ENCODE peak calls at places on chromosomes 5 and 9, in ten cellular contexts. U, Y, S, E, Z, T, A, O, K and B are unnamed samples.

GRCh38 chr5:77630246-77631165 is 8.0 kb downstream of the OTP start:
- DNase-seq in U (peak; percentile 83), Y (no peak), S (peak; percentile 56), E (peak; percentile 35), Z (no peak), T (no peak), A (peak; percentile 51), O (peak; percentile 82), K (peak; percentile 71), B (peak; percentile 69)

GRCh38 chr5:74182603-74183002 is 457.9 kb downstream of the ENC1 start:
- DNase-seq in U (no peak), Y (no peak), S (no peak), E (no peak), Z (no peak), T (no peak), A (no peak), O (no peak), K (no peak), B (no peak)

GRCh38 chr5:96629774-96630173 is 32.4 kb upstream of the CAST start:
- DNase-seq in U (no peak), Y (no peak), S (no peak), E (no peak), Z (no peak), T (no peak), A (no peak), O (no peak), K (no peak), B (no peak)

GRCh38 chr9:137422668-137423000 is 328 bp downstream of the EXD3 start:
- DNase-seq in U (peak; percentile 87), Y (no peak), S (peak; percentile 59), E (no peak), Z (no peak), T (peak; percentile 62), A (peak; percentile 66), O (peak; percentile 80), K (peak; percentile 51), B (peak; percentile 69)

GRCh38 chr9:99024959-99025358 is 80.0 kb upstream of the TGFBR1 start:
- DNase-seq in U (no peak), Y (no peak), S (no peak), E (no peak), Z (no peak), T (no peak), A (no peak), O (no peak), K (no peak), B (no peak)

GRCh38 chr9:23850242-23851023 is 24.4 kb upstream of the ELAVL2 start:
- DNase-seq in U (peak; percentile 35), Y (no peak), S (no peak), E (no peak), Z (no peak), T (no peak), A (no peak), O (no peak), K (no peak), B (peak; percentile 2)

GRCh38 chr9:127828262-127829031 is 25.8 kb downstream of the FPGS start:
- DNase-seq in U (peak; percentile 90), Y (peak; percentile 83), S (peak; percentile 87), E (no peak), Z (peak; percentile 97), T (peak; percentile 94), A (peak; percentile 95), O (peak; percentile 97), K (peak; percentile 51), B (peak; percentile 83)

GRCh38 chr5:41482715-41483114 is 27.7 kb downstream of the PLCXD3 start:
- DNase-seq in U (no peak), Y (no peak), S (no peak), E (no peak), Z (no peak), T (no peak), A (no peak), O (no peak), K (no peak), B (no peak)

GRCh38 chr9:128253991-128254346 is 21.8 kb downstream of the GOLGA2 start:
- DNase-seq in U (no peak), Y (no peak), S (no peak), E (no peak), Z (no peak), T (no peak), A (no peak), O (peak; percentile 66), K (no peak), B (no peak)

GRCh38 chr5:65075623-65076250 is 307.0 kb downstream of the CWC27 start:
- DNase-seq in U (no peak), Y (no peak), S (no peak), E (no peak), Z (no peak), T (no peak), A (no peak), O (no peak), K (no peak), B (no peak)
- H3K4me1 ChIP-seq in U (no peaks in the 10 kb centered on the region), Y (no peaks in the 10 kb centered on the region), S (no peaks in the 10 kb centered on the region), E (no peaks in the 10 kb centered on the region), Z (no peaks in the 10 kb centered on the region), T (no peaks in the 10 kb centered on the region), A (no peaks in the 10 kb centered on the region), O (no peaks in the 10 kb centered on the region), K (peaks cover 25% of the 10 kb centered on the region), B (no peaks in the 10 kb centered on the region)

DNA sequence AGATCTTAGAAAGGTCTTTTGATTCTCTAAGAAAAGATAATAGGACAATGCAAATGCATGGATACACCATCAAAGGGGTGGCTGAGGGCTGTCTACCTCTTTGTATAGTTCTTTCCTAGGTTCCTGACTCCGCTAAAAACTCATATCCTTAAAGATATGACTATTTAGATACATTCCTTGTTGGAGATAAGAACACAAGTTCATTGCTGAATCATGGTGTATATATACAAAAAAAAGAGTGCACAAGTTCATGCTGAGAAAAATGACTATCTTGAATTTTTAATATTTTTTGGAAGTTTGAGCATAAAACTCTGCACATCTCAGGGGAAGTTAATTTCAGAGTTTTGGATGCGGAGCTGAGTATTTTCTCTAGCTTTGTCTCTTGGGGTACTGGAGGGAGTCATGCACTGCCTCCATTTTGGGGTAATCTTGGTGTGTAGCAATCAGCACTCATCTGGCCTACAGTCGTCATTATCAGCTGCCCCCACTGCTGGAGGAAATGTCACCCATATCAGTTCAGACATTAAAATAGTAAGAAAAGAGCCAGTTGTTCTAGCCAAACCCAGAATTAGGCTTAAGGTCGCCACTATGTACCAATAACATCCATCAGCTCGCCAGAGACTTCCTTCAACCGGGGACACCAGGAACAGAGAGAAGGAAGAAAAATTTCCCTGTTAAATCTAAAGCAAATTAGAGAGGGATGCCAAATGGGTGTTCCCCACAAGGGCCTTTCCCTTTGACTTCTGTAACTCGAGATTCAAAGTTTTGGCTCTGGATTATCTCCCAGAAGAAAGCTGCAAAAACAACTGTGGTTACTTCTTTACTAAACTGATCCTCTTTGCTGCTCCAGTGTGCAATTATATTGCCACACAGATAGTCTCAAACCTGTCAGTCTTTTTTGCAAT is 49.0 kb downstream of the PTTG1 start:
- DNase-seq in U (no peak), Y (no peak), S (peak; percentile 57), E (no peak), Z (no peak), T (no peak), A (no peak), O (no peak), K (no peak), B (peak; percentile 36)
- H3K4me1 ChIP-seq in U (peaks cover 56% of the 10 kb centered on the region), Y (peaks cover 14% of the 10 kb centered on the region), S (peaks cover 11% of the 10 kb centered on the region), E (peaks cover 33% of the 10 kb centered on the region), Z (peaks cover 6% of the 10 kb centered on the region), T (peaks cover 3% of the 10 kb centered on the region), A (no peaks in the 10 kb centered on the region), O (peaks cover 2% of the 10 kb centered on the region), K (peaks cover 14% of the 10 kb centered on the region), B (peaks cover 35% of the 10 kb centered on the region)

DNA sequence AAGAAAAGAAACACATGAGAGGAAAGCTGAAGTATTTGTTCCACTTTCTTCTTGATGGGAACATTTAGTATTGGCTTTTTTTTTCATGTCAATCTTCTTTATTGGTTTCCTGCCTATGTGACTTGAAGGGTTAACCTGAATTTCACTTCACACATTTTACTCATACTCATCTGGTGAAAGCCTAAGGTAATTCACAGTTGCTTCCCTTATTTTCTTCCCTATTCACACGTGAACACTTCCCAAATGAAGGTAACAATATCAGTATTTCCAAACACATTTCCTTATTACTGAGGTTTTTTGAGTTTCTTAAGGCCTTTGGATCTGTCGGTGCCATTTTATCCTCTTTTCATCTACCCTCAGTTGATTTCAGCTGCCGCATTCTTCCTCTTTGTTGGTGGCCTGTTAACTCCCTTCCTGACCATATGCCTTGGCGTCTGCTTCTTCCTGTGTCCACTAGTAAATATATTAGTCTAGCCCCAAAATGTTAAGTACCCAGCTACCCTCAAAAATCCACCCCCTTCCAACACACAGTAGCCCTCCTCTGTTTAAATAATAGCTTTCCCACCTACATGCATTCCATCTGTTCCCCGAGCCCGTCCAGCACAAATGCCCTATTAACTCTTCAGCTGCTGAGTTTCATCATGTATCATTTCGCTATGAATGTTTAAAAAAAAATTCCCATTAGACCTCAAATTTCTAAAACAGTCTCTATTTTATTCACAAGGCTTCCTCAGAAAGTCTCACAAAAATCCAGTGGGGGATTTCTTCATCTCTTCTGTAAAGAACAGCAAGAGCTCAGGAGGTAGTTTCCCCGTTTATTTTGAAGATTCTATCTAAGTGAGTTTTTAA is 97.3 kb downstream of the USP20 start:
- DNase-seq in U (no peak), Y (no peak), S (no peak), E (no peak), Z (no peak), T (no peak), A (no peak), O (no peak), K (peak; percentile 25), B (no peak)
- H3K4me1 ChIP-seq in U (peaks cover 50% of the 10 kb centered on the region), Y (peaks cover 27% of the 10 kb centered on the region), S (no peaks in the 10 kb centered on the region), E (peaks cover 28% of the 10 kb centered on the region), Z (peaks cover 8% of the 10 kb centered on the region), T (peaks cover 8% of the 10 kb centered on the region), A (peaks cover 15% of the 10 kb centered on the region), O (peaks cover 3% of the 10 kb centered on the region), K (no peaks in the 10 kb centered on the region), B (peaks cover 20% of the 10 kb centered on the region)

GRCh38 chr5:147415663-147416062 is 94.2 kb downstream of the DPYSL3 start:
- DNase-seq in U (no peak), Y (no peak), S (no peak), E (no peak), Z (no peak), T (no peak), A (no peak), O (no peak), K (no peak), B (no peak)

GRCh38 chr5:147412561-147412960 is 97.3 kb downstream of the DPYSL3 start:
- DNase-seq in U (no peak), Y (no peak), S (no peak), E (no peak), Z (no peak), T (no peak), A (no peak), O (no peak), K (no peak), B (no peak)

GRCh38 chr5:147411612-147412310 is 98.1 kb downstream of the DPYSL3 start:
- DNase-seq in U (no peak), Y (no peak), S (no peak), E (no peak), Z (no peak), T (no peak), A (no peak), O (no peak), K (peak; percentile 75), B (no peak)

GRCh38 chr5:147410496-147411395 is 99.1 kb downstream of the DPYSL3 start:
- DNase-seq in U (no peak), Y (no peak), S (no peak), E (no peak), Z (peak; percentile 13), T (no peak), A (peak; percentile 72), O (no peak), K (peak; percentile 73), B (no peak)

DNA sequence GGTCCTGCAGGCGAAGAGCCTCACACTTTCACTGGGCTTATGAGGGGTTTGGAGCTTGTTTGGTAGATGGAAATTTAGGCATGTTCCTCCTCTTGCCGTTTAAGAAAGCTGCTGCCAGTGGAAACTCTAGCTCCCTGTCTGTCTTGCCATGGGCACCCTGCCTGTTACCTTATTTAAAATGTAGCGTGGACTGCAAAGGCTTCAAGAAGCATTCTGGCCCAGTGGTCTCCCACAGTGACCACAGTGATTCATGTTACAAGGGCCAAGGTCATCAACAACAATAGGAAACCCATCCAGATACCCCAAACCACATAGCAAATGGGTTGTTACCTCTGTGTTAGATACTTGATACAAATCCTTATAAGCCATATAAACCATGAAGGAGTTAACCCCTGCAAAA is 96.6 kb downstream of the DPYSL3 start:
- DNase-seq in U (no peak), Y (no peak), S (no peak), E (no peak), Z (no peak), T (no peak), A (no peak), O (no peak), K (no peak), B (no peak)
- H3K4me1 ChIP-seq in U (peaks cover 19% of the 10 kb centered on the region), Y (no peaks in the 10 kb centered on the region), S (no peaks in the 10 kb centered on the region), E (no peaks in the 10 kb centered on the region), Z (peaks cover 25% of the 10 kb centered on the region), T (peaks cover 32% of the 10 kb centered on the region), A (no peaks in the 10 kb centered on the region), O (peaks cover 5% of the 10 kb centered on the region), K (peaks cover 18% of the 10 kb centered on the region), B (peaks cover 19% of the 10 kb centered on the region)